ENCODE peak calls at places on chromosomes 16 and 17, in seven cellular contexts. J, O, P, S, N, D and A are unnamed samples.

GRCh38 chr17:14051692-14052091 is 17.6 kb upstream of the COX10 start:
- DNase-seq in J (no peak), O (no peak), P (no peak), S (no peak), N (no peak), D (no peak), A (no peak)

GRCh38 chr16:50323335-50324011 is 45.3 kb downstream of the BRD7 start:
- DNase-seq in J (no peak), O (peak; percentile 59), P (no peak), S (no peak), N (peak; percentile 66), D (no peak), A (no peak)

GRCh38 chr17:66782866-66783265 is 52.1 kb upstream of the CACNG5 start:
- DNase-seq in J (no peak), O (no peak), P (no peak), S (no peak), N (no peak), D (no peak), A (no peak)

GRCh38 chr16:12507366-12507765 is 296.3 kb downstream of the CPPED1 start:
- DNase-seq in J (no peak), O (no peak), P (no peak), S (no peak), N (peak; percentile 59), D (no peak), A (no peak)

GRCh38 chr17:81532490-81533287 is 4.5 kb downstream of the FSCN2 start:
- DNase-seq in J (no peak), O (no peak), P (no peak), S (no peak), N (no peak), D (no peak), A (no peak)

GRCh38 chr16:50151744-50152143 is 1.4 kb upstream of the TENT4B start:
- DNase-seq in J (no peak), O (peak; percentile 43), P (no peak), S (no peak), N (no peak), D (no peak), A (no peak)

GRCh38 chr17:82322526-82323453 is 5.4 kb upstream of the CD7 start:
- DNase-seq in J (no peak), O (no peak), P (no peak), S (no peak), N (no peak), D (no peak), A (no peak)

GRCh38 chr17:339193-340061 is 13.2 kb downstream of the RPH3AL start:
- DNase-seq in J (no peak), O (no peak), P (no peak), S (no peak), N (no peak), D (no peak), A (no peak)

GRCh38 chr16:10188236-10188635 is 6.0 kb upstream of the GRIN2A start:
- DNase-seq in J (no peak), O (no peak), P (no peak), S (no peak), N (no peak), D (no peak), A (no peak)

GRCh38 chr17:27532269-27533067 is 76.2 kb downstream of the KSR1 start:
- DNase-seq in J (no peak), O (peak; percentile 99), P (no peak), S (no peak), N (peak; percentile 79), D (no peak), A (no peak)

GRCh38 chr16:86452451-86452850 is 57.9 kb upstream of the FOXF1 start:
- DNase-seq in J (no peak), O (no peak), P (no peak), S (no peak), N (peak; percentile 66), D (no peak), A (no peak)

GRCh38 chr16:66469932-66470546 is 42.9 kb downstream of the BEAN1 start:
- DNase-seq in J (no peak), O (no peak), P (no peak), S (no peak), N (no peak), D (no peak), A (no peak)

GRCh38 chr17:13113821-13114525 is 96.1 kb upstream of the ELAC2 start:
- DNase-seq in J (no peak), O (no peak), P (no peak), S (no peak), N (no peak), D (peak; percentile 4), A (no peak)

GRCh38 chr17:44333371-44333770 is 8.7 kb upstream of the SLC25A39 start:
- DNase-seq in J (no peak), O (peak; percentile 61), P (no peak), S (no peak), N (no peak), D (no peak), A (no peak)

GRCh38 chr17:77634710-77635109 is 323.8 kb upstream of the TNRC6C start:
- DNase-seq in J (no peak), O (no peak), P (no peak), S (no peak), N (no peak), D (no peak), A (no peak)

GRCh38 chr17:34163681-34164080 is 91.4 kb upstream of the CCL2 start:
- DNase-seq in J (no peak), O (peak; percentile 52), P (no peak), S (no peak), N (peak; percentile 5), D (no peak), A (no peak)

GRCh38 chr17:17134952-17135340 is 71.2 kb downstream of the PLD6 start:
- DNase-seq in J (no peak), O (no peak), P (no peak), S (no peak), N (no peak), D (no peak), A (no peak)

GRCh38 chr17:14717849-14718248 is 417.0 kb downstream of the HS3ST3B1 start:
- DNase-seq in J (no peak), O (no peak), P (no peak), S (no peak), N (no peak), D (no peak), A (no peak)

GRCh38 chr17:43402567-43402966 is 3.8 kb downstream of the ARL4D start:
- DNase-seq in J (no peak), O (no peak), P (no peak), S (no peak), N (no peak), D (no peak), A (no peak)

GRCh38 chr16:87644186-87644585 is 41.9 kb downstream of the JPH3 start:
- DNase-seq in J (no peak), O (no peak), P (no peak), S (no peak), N (no peak), D (no peak), A (no peak)